ENCODE peak calls at places on chromosomes 3 and 15, in six cellular contexts. S, C, Y, N, T and X are unnamed samples.

GRCh38 chr3:57011022-57011421 is 49.4 kb upstream of the SPATA12 start:
- DNase-seq in C (no peak), Y (no peak), N (no peak), S (no peak), T (no peak), X (no peak)

GRCh38 chr3:142866841-142867631 is 21.8 kb downstream of the PCOLCE2 start:
- DNase-seq in T (no peak), Y (no peak), S (no peak), C (no peak), N (no peak), X (no peak)

GRCh38 chr3:145035682-145036081 is 1064.1 kb downstream of the DIPK2A start:
- DNase-seq in T (no peak), S (no peak), Y (no peak), C (no peak), N (no peak), X (no peak)

GRCh38 chr3:19394946-19395345 is 246.6 kb downstream of the KCNH8 start:
- DNase-seq in Y (no peak), N (no peak), T (no peak), S (no peak), C (no peak), X (no peak)

GRCh38 chr15:90046846-90047481 is 45.8 kb downstream of the ZNF710 start:
- DNase-seq in Y (peak), C (no peak), N (no peak), T (no peak), S (no peak), X (peak)

GRCh38 chr3:160720123-160720746 is 35.8 kb upstream of the PPM1L start:
- DNase-seq in T (no peak), N (no peak), C (no peak), Y (no peak), S (no peak), X (no peak)

GRCh38 chr3:126080970-126081369 is 3.0 kb downstream of the SLC41A3 start:
- DNase-seq in S (no peak), Y (no peak), C (no peak), N (no peak), T (no peak), X (no peak)

GRCh38 chr15:70281811-70282307 is 184.1 kb upstream of the TLE3 start:
- DNase-seq in T (no peak), N (no peak), Y (no peak), S (peak), C (peak), X (peak)

GRCh38 chr3:43620953-43621405 is 832 bp downstream of the ANO10 start:
- DNase-seq in S (peak), N (no peak), Y (no peak), T (no peak), C (no peak), X (no peak)

GRCh38 chr3:60192297-60193114 is 1058.7 kb downstream of the FHIT start:
- DNase-seq in T (no peak), C (no peak), N (no peak), S (no peak), Y (no peak), X (no peak)

GRCh38 chr15:78301813-78302212 is 2.4 kb upstream of the SKIC8 start:
- DNase-seq in N (no peak), Y (no peak), T (no peak), C (no peak), S (peak), X (no peak)

GRCh38 chr3:120615863-120616599 is 19.9 kb downstream of the NDUFB4 start:
- DNase-seq in S (peak), T (no peak), N (peak), C (peak), Y (peak), X (no peak)

GRCh38 chr3:46574263-46574662 is 8.2 kb upstream of the LRRC2 start:
- DNase-seq in C (no peak), S (no peak), T (no peak), N (no peak), Y (no peak), X (no peak)

GRCh38 chr3:29561651-29562050 is 280.8 kb downstream of the RBMS3 start:
- DNase-seq in N (no peak), Y (no peak), T (no peak), S (no peak), C (no peak), X (no peak)

GRCh38 chr15:99153026-99153535 is 48.2 kb downstream of the SYNM start:
- DNase-seq in S (no peak), T (no peak), N (no peak), C (no peak), Y (no peak), X (no peak)

GRCh38 chr3:170622369-170623159 is 36.7 kb upstream of the SLC7A14 start:
- DNase-seq in T (no peak), Y (no peak), C (peak), S (peak), N (peak), X (no peak)

GRCh38 chr3:181457190-181457589 is 254.5 kb upstream of the SOX2 start:
- DNase-seq in Y (no peak), N (no peak), S (no peak), T (no peak), C (no peak), X (no peak)

GRCh38 chr15:96125681-96126080 is 204.8 kb upstream of the NR2F2 start:
- DNase-seq in S (no peak), C (no peak), N (no peak), T (no peak), Y (no peak), X (no peak)

GRCh38 chr3:113867506-113867905 is 28.9 kb downstream of the GRAMD1C start:
- DNase-seq in C (no peak), S (peak), Y (no peak), T (no peak), N (no peak), X (no peak)

GRCh38 chr15:83206971-83207621 is 527 bp downstream of the HDGFL3 start:
- DNase-seq in T (no peak), S (peak), N (no peak), Y (peak), C (peak), X (peak)

GRCh38 chr3:65979152-65979551 is 59.6 kb downstream of the MAGI1 start:
- DNase-seq in C (no peak), S (peak), T (no peak), N (peak), Y (no peak), X (no peak)

GRCh38 chr3:61080737-61081445 is 170.4 kb downstream of the FHIT start:
- DNase-seq in C (no peak), S (no peak), T (no peak), N (no peak), Y (no peak), X (no peak)

GRCh38 chr15:25178835-25179672 is 224.3 kb downstream of the SNRPN start:
- DNase-seq in C (no peak), N (no peak), Y (peak), S (no peak), T (no peak), X (peak)

GRCh38 chr15:78422571-78423340 is 15.3 kb upstream of the IREB2 start:
- DNase-seq in T (no peak), C (peak), S (peak), Y (peak), N (no peak), X (peak)

GRCh38 chr3:170490828-170491560 is 72.3 kb downstream of the CLDN11 start:
- DNase-seq in T (no peak), S (no peak), C (no peak), Y (no peak), N (no peak), X (no peak)

GRCh38 chr3:69669070-69669469 is 70.2 kb upstream of the MITF start:
- DNase-seq in S (no peak), Y (no peak), C (no peak), N (no peak), T (no peak), X (no peak)

GRCh38 chr3:13850161-13850945 is 29.5 kb downstream of the WNT7A start:
- DNase-seq in Y (no peak), S (no peak), C (peak), T (no peak), N (no peak), X (no peak)

GRCh38 chr3:150222646-150223045 is 185.5 kb upstream of the TSC22D2 start:
- DNase-seq in N (no peak), T (no peak), S (no peak), Y (no peak), C (no peak), X (no peak)

GRCh38 chr15:80779658-80780415 is 667 bp downstream of the CEMIP start:
- DNase-seq in Y (peak), T (no peak), C (peak), N (no peak), S (no peak), X (no peak)

GRCh38 chr3:45191424-45191823 is 34.7 kb downstream of the TMEM158 start:
- DNase-seq in S (no peak), C (no peak), Y (no peak), T (no peak), N (no peak), X (no peak)